ENCODE peak calls at places on chromosome 1, in seven cellular contexts. U is tibial nerve, H is upper lobe of right lung, T is NT2/D1, D is OCI-LY7, F is mucosa of descending colon, R is breast epithelium. P is an unnamed sample.

GRCh38 chr1:219771039-219771438 is 157.3 kb downstream of the SLC30A10 start:
- DNase-seq in F (no peak), H (no peak), D (no peak), R (no peak), T (peak; percentile 75), U (no peak), P (no peak)

GRCh38 chr1:95018602-95019369 is 54.0 kb downstream of the ALG14 start:
- DNase-seq in R (no peak), D (no peak), F (no peak), T (no peak), U (no peak), H (no peak), P (no peak)

GRCh38 chr1:96080925-96081324 is 640.7 kb upstream of the PTBP2 start:
- DNase-seq in F (no peak), T (peak; percentile 9), U (no peak), D (peak; percentile 5), R (no peak), H (no peak), P (no peak)

GRCh38 chr1:66752000-66752592 is at the start of gene DYNLT5:
- DNase-seq in H (peak; percentile 75), U (peak; percentile 16), D (no peak), R (no peak), T (peak; percentile 33), F (peak; percentile 29), P (no peak)

GRCh38 chr1:15506831-15507230 is 17.2 kb downstream of the CASP9 start:
- DNase-seq in R (no peak), H (no peak), U (no peak), F (no peak), D (no peak), T (no peak), P (no peak)

GRCh38 chr1:43314233-43314632 is 13.5 kb downstream of the TIE1 start:
- DNase-seq in R (no peak), U (no peak), D (no peak), H (no peak), T (no peak), F (no peak), P (no peak)

GRCh38 chr1:212215910-212216309 is 69.3 kb upstream of the PPP2R5A start:
- DNase-seq in D (no peak), U (no peak), T (no peak), H (no peak), F (no peak), R (no peak), P (no peak)

GRCh38 chr1:56837244-56837926 is 17.2 kb upstream of the C8A start:
- DNase-seq in D (no peak), F (no peak), U (no peak), R (no peak), H (no peak), T (no peak), P (no peak)

GRCh38 chr1:17348593-17349234 is 23.3 kb upstream of the PADI6 start:
- DNase-seq in F (no peak), U (no peak), D (peak; percentile 9), R (no peak), H (peak; percentile 29), T (no peak), P (no peak)

GRCh38 chr1:61322769-61323168 is 240.4 kb downstream of the NFIA start:
- DNase-seq in T (no peak), F (no peak), U (no peak), R (no peak), H (no peak), D (no peak), P (no peak)

GRCh38 chr1:29324771-29325351 is 88.5 kb downstream of the PTPRU start:
- DNase-seq in T (peak; percentile 97), F (peak; percentile 51), D (no peak), U (no peak), H (peak; percentile 54), R (no peak), P (no peak)

GRCh38 chr1:235442788-235443429 is 61.3 kb downstream of the B3GALNT2 start:
- DNase-seq in F (no peak), R (no peak), T (no peak), D (no peak), H (no peak), U (no peak), P (no peak)

GRCh38 chr1:44523747-44524146 is 118.7 kb downstream of the RNF220 start:
- DNase-seq in R (no peak), U (no peak), D (no peak), F (no peak), H (no peak), T (no peak), P (no peak)

GRCh38 chr1:3945916-3946840 is 46.1 kb upstream of the C1orf174 start:
- DNase-seq in T (no peak), R (no peak), U (no peak), D (no peak), F (no peak), H (no peak), P (no peak)
- H3K9me3 ChIP-seq in T (no peaks in the 10 kb centered on the region), R (no peaks in the 10 kb centered on the region), U (no peaks in the 10 kb centered on the region), D (peaks cover 13% of the 10 kb centered on the region), F (no peaks in the 10 kb centered on the region), H (no peaks in the 10 kb centered on the region), P (no peaks in the 10 kb centered on the region)

GRCh38 chr1:152218762-152219436 is 5.1 kb downstream of the HRNR start:
- DNase-seq in D (no peak), R (no peak), H (peak; percentile 44), F (no peak), U (no peak), T (no peak), P (no peak)
- H3K9me3 ChIP-seq in D (no peaks in the 10 kb centered on the region), R (no peaks in the 10 kb centered on the region), H (no peaks in the 10 kb centered on the region), F (peaks cover 15% of the 10 kb centered on the region), U (no peaks in the 10 kb centered on the region), T (peaks cover 21% of the 10 kb centered on the region), P (no peaks in the 10 kb centered on the region)

GRCh38 chr1:45925728-45926287 is 122.4 kb downstream of the MAST2 start:
- DNase-seq in F (no peak), T (no peak), H (no peak), D (peak; percentile 69), U (no peak), R (no peak), P (no peak)

GRCh38 chr1:45928486-45929205 is 125.2 kb downstream of the MAST2 start:
- DNase-seq in D (no peak), T (no peak), R (no peak), H (no peak), U (no peak), F (no peak), P (no peak)

GRCh38 chr1:45926302-45926701 is 122.9 kb downstream of the MAST2 start:
- DNase-seq in H (no peak), R (no peak), F (no peak), D (no peak), T (no peak), U (no peak), P (no peak)

GRCh38 chr1:45930258-45931150 is 127.1 kb downstream of the MAST2 start:
- DNase-seq in H (no peak), F (no peak), T (no peak), D (no peak), R (no peak), U (no peak), P (no peak)

DNA sequence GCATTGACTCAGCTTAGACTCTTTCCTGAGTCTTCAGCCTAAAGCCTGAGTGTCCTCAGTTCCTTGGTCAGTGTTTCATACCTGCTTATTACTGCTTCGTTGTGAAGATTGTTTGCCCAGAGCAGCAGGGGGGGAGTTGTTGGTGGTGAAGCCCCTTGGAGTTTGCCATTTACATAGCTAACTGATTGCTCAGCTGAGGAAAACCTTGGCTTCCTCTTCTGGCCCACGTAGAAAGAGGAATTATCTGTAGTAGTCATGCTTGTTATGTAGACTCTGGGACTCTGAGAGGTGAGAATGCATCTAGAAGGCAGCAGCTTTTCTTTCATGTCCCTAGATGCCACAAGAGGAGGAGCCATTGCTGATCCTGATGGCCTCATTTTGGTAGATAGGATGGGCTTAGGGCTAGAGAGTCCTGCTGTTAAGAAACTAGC is 125.9 kb downstream of the MAST2 start:
- DNase-seq in H (no peak), D (peak; percentile 11), T (peak; percentile 87), R (no peak), F (no peak), U (no peak), P (no peak)
- H3K9me3 ChIP-seq in H (no peaks in the 10 kb centered on the region), D (no peaks in the 10 kb centered on the region), T (no peaks in the 10 kb centered on the region), R (no peaks in the 10 kb centered on the region), F (no peaks in the 10 kb centered on the region), U (no peaks in the 10 kb centered on the region), P (no peaks in the 10 kb centered on the region)

GRCh38 chr1:2828586-2829250 is 27.2 kb upstream of the TTC34 start:
- DNase-seq in F (no peak), D (no peak), T (no peak), U (no peak), H (no peak), R (no peak), P (no peak)
- H3K9me3 ChIP-seq in F (no peaks in the 10 kb centered on the region), D (no peaks in the 10 kb centered on the region), T (peaks cover 21% of the 10 kb centered on the region), U (no peaks in the 10 kb centered on the region), H (no peaks in the 10 kb centered on the region), R (peaks cover 20% of the 10 kb centered on the region), P (no peaks in the 10 kb centered on the region)

GRCh38 chr1:89671775-89672488 is 39.0 kb downstream of the LRRC8C start:
- DNase-seq in F (no peak), D (no peak), T (no peak), U (no peak), R (no peak), H (no peak), P (no peak)
- H3K9me3 ChIP-seq in F (no peaks in the 10 kb centered on the region), D (no peaks in the 10 kb centered on the region), T (no peaks in the 10 kb centered on the region), U (no peaks in the 10 kb centered on the region), R (no peaks in the 10 kb centered on the region), H (no peaks in the 10 kb centered on the region), P (no peaks in the 10 kb centered on the region)

DNA sequence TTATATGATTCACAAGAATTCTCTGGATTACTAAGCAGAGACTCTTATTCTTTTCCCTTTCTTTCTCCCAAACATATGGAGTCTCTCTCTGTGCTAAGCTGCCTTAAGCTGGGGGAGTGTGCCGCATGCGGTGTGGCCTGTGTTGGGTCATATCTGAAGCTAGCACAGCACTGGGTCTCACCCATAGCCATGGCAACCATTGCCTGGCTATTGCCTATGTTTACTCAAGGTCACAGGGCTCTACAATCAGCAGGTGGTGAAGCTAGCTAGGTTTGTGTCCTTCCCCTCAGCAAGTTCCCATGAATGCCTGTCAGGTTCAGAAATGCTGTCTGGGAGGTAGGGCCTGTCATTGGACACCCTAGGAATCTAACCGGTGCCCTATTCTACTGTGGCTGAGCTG is 73.6 kb upstream of the ZRANB2 start:
- DNase-seq in F (no peak), D (no peak), H (peak; percentile 47), U (no peak), R (no peak), T (no peak), P (no peak)
- H3K9me3 ChIP-seq in F (no peaks in the 10 kb centered on the region), D (no peaks in the 10 kb centered on the region), H (peaks cover 5% of the 10 kb centered on the region), U (no peaks in the 10 kb centered on the region), R (peaks cover 11% of the 10 kb centered on the region), T (no peaks in the 10 kb centered on the region), P (no peaks in the 10 kb centered on the region)

GRCh38 chr1:21605964-21606705 is 63.0 kb downstream of the RAP1GAP start:
- DNase-seq in H (peak; percentile 62), T (no peak), F (no peak), R (no peak), U (no peak), D (no peak), P (no peak)
- H3K9me3 ChIP-seq in H (no peaks in the 10 kb centered on the region), T (no peaks in the 10 kb centered on the region), F (no peaks in the 10 kb centered on the region), R (no peaks in the 10 kb centered on the region), U (no peaks in the 10 kb centered on the region), D (no peaks in the 10 kb centered on the region), P (no peaks in the 10 kb centered on the region)